ENCODE peak calls at places on chromosomes 16 and 17, in ten cellular contexts. One of them, this sample, is unnamed.

GRCh38 chr16:3480901-3481695 is 14.2 kb downstream of the C16orf90 start:
- DNase-seq in mucosa of descending colon: peak
- DNase-seq in lower lobe of right lung: no peak
- DNase-seq in hepatocyte: no peak
- DNase-seq in body of pancreas: no peak
- DNase-seq in tibial nerve: no peak
- DNase-seq in HFFc6: no peak
- DNase-seq in GM13976: no peak
- DNase-seq in glutamatergic neuron: no peak
- DNase-seq in cardiac fibroblast: no peak
- DNase-seq in this sample: no peak

GRCh38 chr16:85227262-85227923 is 115.1 kb upstream of the CIBAR2 start:
- DNase-seq in mucosa of descending colon: no peak
- DNase-seq in lower lobe of right lung: no peak
- DNase-seq in hepatocyte: no peak
- DNase-seq in body of pancreas: no peak
- DNase-seq in tibial nerve: no peak
- DNase-seq in HFFc6: no peak
- DNase-seq in GM13976: peak
- DNase-seq in glutamatergic neuron: no peak
- DNase-seq in cardiac fibroblast: no peak
- DNase-seq in this sample: no peak

GRCh38 chr16:57946181-57946801 is 24.6 kb downstream of the CNGB1 start:
- DNase-seq in mucosa of descending colon: no peak
- DNase-seq in lower lobe of right lung: no peak
- DNase-seq in hepatocyte: no peak
- DNase-seq in body of pancreas: no peak
- DNase-seq in tibial nerve: no peak
- DNase-seq in HFFc6: no peak
- DNase-seq in GM13976: no peak
- DNase-seq in glutamatergic neuron: peak
- DNase-seq in cardiac fibroblast: no peak
- DNase-seq in this sample: no peak

GRCh38 chr17:74217036-74217725 is 3.8 kb downstream of the TTYH2 start:
- DNase-seq in mucosa of descending colon: no peak
- DNase-seq in lower lobe of right lung: no peak
- DNase-seq in hepatocyte: no peak
- DNase-seq in body of pancreas: no peak
- DNase-seq in tibial nerve: no peak
- DNase-seq in HFFc6: no peak
- DNase-seq in GM13976: no peak
- DNase-seq in glutamatergic neuron: peak
- DNase-seq in cardiac fibroblast: no peak
- DNase-seq in this sample: no peak

GRCh38 chr17:74161501-74161850 is 42.0 kb upstream of the RPL38 start:
- DNase-seq in mucosa of descending colon: no peak
- DNase-seq in lower lobe of right lung: no peak
- DNase-seq in hepatocyte: no peak
- DNase-seq in body of pancreas: no peak
- DNase-seq in tibial nerve: no peak
- DNase-seq in HFFc6: no peak
- DNase-seq in GM13976: no peak
- DNase-seq in glutamatergic neuron: no peak
- DNase-seq in cardiac fibroblast: no peak
- DNase-seq in this sample: no peak

GRCh38 chr16:70635356-70636016 is 10.9 kb upstream of the IL34 start:
- DNase-seq in mucosa of descending colon: no peak
- DNase-seq in lower lobe of right lung: no peak
- DNase-seq in hepatocyte: no peak
- DNase-seq in body of pancreas: no peak
- DNase-seq in tibial nerve: peak
- DNase-seq in HFFc6: peak
- DNase-seq in GM13976: no peak
- DNase-seq in glutamatergic neuron: no peak
- DNase-seq in cardiac fibroblast: peak
- DNase-seq in this sample: peak

GRCh38 chr17:47870042-47870441 is 19.1 kb upstream of the SP6 start:
- DNase-seq in mucosa of descending colon: no peak
- DNase-seq in lower lobe of right lung: no peak
- DNase-seq in hepatocyte: no peak
- DNase-seq in body of pancreas: no peak
- DNase-seq in tibial nerve: no peak
- DNase-seq in HFFc6: no peak
- DNase-seq in GM13976: no peak
- DNase-seq in glutamatergic neuron: no peak
- DNase-seq in cardiac fibroblast: no peak
- DNase-seq in this sample: no peak

GRCh38 chr17:80866050-80866793 is 125.4 kb upstream of the CHMP6 start:
- DNase-seq in mucosa of descending colon: peak
- DNase-seq in lower lobe of right lung: peak
- DNase-seq in hepatocyte: peak
- DNase-seq in body of pancreas: peak
- DNase-seq in tibial nerve: peak
- DNase-seq in HFFc6: peak
- DNase-seq in GM13976: peak
- DNase-seq in glutamatergic neuron: peak
- DNase-seq in cardiac fibroblast: peak
- DNase-seq in this sample: peak

GRCh38 chr17:42617956-42618431 is 8.5 kb downstream of the TUBG1 start:
- DNase-seq in mucosa of descending colon: no peak
- DNase-seq in lower lobe of right lung: no peak
- DNase-seq in hepatocyte: no peak
- DNase-seq in body of pancreas: peak
- DNase-seq in tibial nerve: no peak
- DNase-seq in HFFc6: no peak
- DNase-seq in GM13976: peak
- DNase-seq in glutamatergic neuron: no peak
- DNase-seq in cardiac fibroblast: no peak
- DNase-seq in this sample: no peak

GRCh38 chr16:27685802-27686201 is 135.9 kb downstream of the KATNIP start:
- DNase-seq in mucosa of descending colon: no peak
- DNase-seq in lower lobe of right lung: no peak
- DNase-seq in hepatocyte: no peak
- DNase-seq in body of pancreas: peak
- DNase-seq in tibial nerve: no peak
- DNase-seq in HFFc6: peak
- DNase-seq in GM13976: no peak
- DNase-seq in glutamatergic neuron: no peak
- DNase-seq in cardiac fibroblast: peak
- DNase-seq in this sample: no peak

GRCh38 chr16:64983226-64983625 is 138.6 kb downstream of the CDH11 start:
- DNase-seq in mucosa of descending colon: no peak
- DNase-seq in lower lobe of right lung: no peak
- DNase-seq in hepatocyte: no peak
- DNase-seq in body of pancreas: no peak
- DNase-seq in tibial nerve: no peak
- DNase-seq in HFFc6: no peak
- DNase-seq in GM13976: no peak
- DNase-seq in glutamatergic neuron: no peak
- DNase-seq in cardiac fibroblast: no peak
- DNase-seq in this sample: no peak

GRCh38 chr16:89193021-89193575 is 7.2 kb downstream of the SLC22A31 start:
- DNase-seq in mucosa of descending colon: peak
- DNase-seq in lower lobe of right lung: peak
- DNase-seq in hepatocyte: peak
- DNase-seq in body of pancreas: no peak
- DNase-seq in tibial nerve: no peak
- DNase-seq in HFFc6: no peak
- DNase-seq in GM13976: peak
- DNase-seq in glutamatergic neuron: peak
- DNase-seq in cardiac fibroblast: peak
- DNase-seq in this sample: no peak

GRCh38 chr17:48626470-48627241 is 498 bp upstream of the HOXB9 start:
- DNase-seq in mucosa of descending colon: peak
- DNase-seq in lower lobe of right lung: no peak
- DNase-seq in hepatocyte: peak
- DNase-seq in body of pancreas: no peak
- DNase-seq in tibial nerve: no peak
- DNase-seq in HFFc6: no peak
- DNase-seq in GM13976: peak
- DNase-seq in glutamatergic neuron: no peak
- DNase-seq in cardiac fibroblast: no peak
- DNase-seq in this sample: no peak

GRCh38 chr17:42281571-42282096 is 5.4 kb upstream of the STAT5B start:
- DNase-seq in mucosa of descending colon: no peak
- DNase-seq in lower lobe of right lung: no peak
- DNase-seq in hepatocyte: no peak
- DNase-seq in body of pancreas: peak
- DNase-seq in tibial nerve: no peak
- DNase-seq in HFFc6: no peak
- DNase-seq in GM13976: no peak
- DNase-seq in glutamatergic neuron: no peak
- DNase-seq in cardiac fibroblast: no peak
- DNase-seq in this sample: no peak

DNA sequence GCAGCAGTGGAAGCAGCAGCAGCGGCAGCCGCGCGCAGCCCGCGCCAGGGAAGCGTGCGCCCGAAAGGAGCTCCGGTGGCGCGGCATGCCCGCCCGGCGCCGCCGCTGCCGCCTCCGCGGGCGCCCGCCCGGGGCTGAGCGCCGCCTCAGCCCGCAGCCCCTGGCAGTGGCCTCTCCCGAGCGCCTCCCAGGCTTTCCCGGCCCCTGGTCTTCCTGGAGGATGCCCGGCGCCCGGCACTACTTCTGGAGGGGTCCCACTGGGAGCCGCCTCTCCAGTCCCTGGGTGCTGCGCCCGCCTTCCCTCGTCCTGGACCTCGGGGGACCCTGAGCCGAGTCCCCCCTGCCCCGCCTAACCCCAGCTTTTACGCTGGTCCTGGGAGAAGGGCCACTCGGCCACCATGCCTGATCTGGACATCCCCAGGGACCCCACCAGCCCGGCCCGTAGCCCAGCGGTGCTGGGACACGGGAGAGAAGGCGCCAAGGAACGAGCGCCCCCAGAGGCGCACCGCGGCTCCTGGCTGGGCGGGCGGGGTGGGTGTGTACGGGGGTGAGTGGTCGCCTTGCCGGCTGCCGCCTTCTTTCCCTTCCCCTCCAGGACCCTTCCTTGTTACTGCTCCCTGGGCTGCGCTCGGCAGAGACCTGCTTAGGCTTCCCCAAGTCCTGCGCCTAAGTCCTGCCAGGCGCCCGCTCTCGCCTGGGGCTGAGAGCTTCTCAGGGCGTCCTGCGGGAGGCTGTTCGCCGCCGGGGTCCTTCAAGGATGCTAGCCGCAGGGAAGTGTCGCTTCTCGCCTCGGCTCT is 713 bp downstream of the ASIC2 start:
- DNase-seq in mucosa of descending colon: peak
- DNase-seq in lower lobe of right lung: no peak
- DNase-seq in hepatocyte: peak
- DNase-seq in body of pancreas: no peak
- DNase-seq in tibial nerve: no peak
- DNase-seq in HFFc6: no peak
- DNase-seq in GM13976: peak
- DNase-seq in glutamatergic neuron: peak
- DNase-seq in cardiac fibroblast: no peak
- DNase-seq in this sample: peak
- TF ChIP-seq CTCF in mucosa of descending colon: peak
- TF ChIP-seq CTCF in lower lobe of right lung: peak
- TF ChIP-seq CTCF in hepatocyte: peak
- TF ChIP-seq CTCF in body of pancreas: no peak
- TF ChIP-seq CTCF in tibial nerve: peak
- TF ChIP-seq CTCF in HFFc6: no peak
- TF ChIP-seq CTCF in GM13976: no peak
- TF ChIP-seq CTCF in glutamatergic neuron: peak
- TF ChIP-seq CTCF in cardiac fibroblast: peak
- TF ChIP-seq CTCF in this sample: peak

GRCh38 chr17:22221344-22221743 is 529.0 kb downstream of the KCNJ18 start:
- DNase-seq in mucosa of descending colon: no peak
- DNase-seq in lower lobe of right lung: no peak
- DNase-seq in hepatocyte: no peak
- DNase-seq in body of pancreas: no peak
- DNase-seq in tibial nerve: no peak
- DNase-seq in HFFc6: no peak
- DNase-seq in GM13976: no peak
- DNase-seq in glutamatergic neuron: no peak
- DNase-seq in cardiac fibroblast: no peak
- DNase-seq in this sample: no peak

DNA sequence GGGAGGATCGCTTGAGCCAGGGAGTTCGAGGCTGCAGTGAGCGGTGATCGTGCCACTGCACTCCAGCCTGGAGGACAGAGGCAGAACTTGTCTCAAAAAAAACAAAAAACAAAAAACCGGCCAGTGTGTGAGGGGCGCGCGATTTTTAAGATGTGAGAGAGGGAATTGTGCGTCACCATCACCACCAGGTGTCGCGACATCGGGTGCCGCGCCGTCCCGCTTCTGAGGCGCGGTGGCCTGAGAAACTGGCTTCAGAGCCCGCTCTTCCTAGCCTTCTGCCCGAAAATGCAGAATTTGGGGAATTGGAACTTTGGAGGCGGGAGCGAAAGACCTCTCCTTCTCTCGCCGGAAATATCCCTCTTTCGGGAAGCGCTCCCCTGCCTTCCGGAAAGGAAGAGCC is 524.8 kb downstream of the KCNJ18 start:
- DNase-seq in mucosa of descending colon: no peak
- DNase-seq in lower lobe of right lung: no peak
- DNase-seq in hepatocyte: no peak
- DNase-seq in body of pancreas: no peak
- DNase-seq in tibial nerve: no peak
- DNase-seq in HFFc6: no peak
- DNase-seq in GM13976: no peak
- DNase-seq in glutamatergic neuron: peak
- DNase-seq in cardiac fibroblast: no peak
- DNase-seq in this sample: no peak
- TF ChIP-seq CTCF in mucosa of descending colon: no peak
- TF ChIP-seq CTCF in lower lobe of right lung: no peak
- TF ChIP-seq CTCF in hepatocyte: no peak
- TF ChIP-seq CTCF in body of pancreas: no peak
- TF ChIP-seq CTCF in tibial nerve: no peak
- TF ChIP-seq CTCF in HFFc6: no peak
- TF ChIP-seq CTCF in GM13976: no peak
- TF ChIP-seq CTCF in glutamatergic neuron: peak
- TF ChIP-seq CTCF in cardiac fibroblast: no peak
- TF ChIP-seq CTCF in this sample: no peak

DNA sequence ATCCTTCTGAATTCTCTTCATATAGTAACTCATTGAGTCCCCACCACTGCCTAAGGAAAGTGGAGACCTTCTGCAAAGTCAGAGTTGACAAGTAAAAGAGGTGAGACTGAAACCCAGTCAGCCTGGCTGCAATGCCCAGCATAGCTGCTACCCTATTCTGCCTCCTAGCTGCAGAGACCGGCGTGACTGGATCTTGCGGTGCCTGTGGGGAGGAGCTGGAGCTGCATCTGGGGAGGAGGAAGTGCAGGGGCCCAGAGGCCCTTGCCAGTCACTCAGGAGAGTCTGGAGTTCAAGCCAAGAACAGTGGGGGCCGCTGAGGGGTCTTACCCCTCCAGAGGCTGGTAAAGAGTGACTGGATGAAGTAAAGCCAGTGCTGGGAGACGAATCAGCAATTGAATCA is 35.0 kb upstream of the ZNF423 start:
- DNase-seq in mucosa of descending colon: no peak
- DNase-seq in lower lobe of right lung: no peak
- DNase-seq in hepatocyte: peak
- DNase-seq in body of pancreas: peak
- DNase-seq in tibial nerve: no peak
- DNase-seq in HFFc6: no peak
- DNase-seq in GM13976: no peak
- DNase-seq in glutamatergic neuron: no peak
- DNase-seq in cardiac fibroblast: peak
- DNase-seq in this sample: no peak
- TF ChIP-seq CTCF in mucosa of descending colon: peak
- TF ChIP-seq CTCF in lower lobe of right lung: no peak
- TF ChIP-seq CTCF in hepatocyte: peak
- TF ChIP-seq CTCF in body of pancreas: peak
- TF ChIP-seq CTCF in tibial nerve: no peak
- TF ChIP-seq CTCF in HFFc6: peak
- TF ChIP-seq CTCF in GM13976: no peak
- TF ChIP-seq CTCF in glutamatergic neuron: no peak
- TF ChIP-seq CTCF in cardiac fibroblast: peak
- TF ChIP-seq CTCF in this sample: peak

GRCh38 chr16:68972720-68973119 is 129.4 kb downstream of the TANGO6 start:
- DNase-seq in mucosa of descending colon: no peak
- DNase-seq in lower lobe of right lung: no peak
- DNase-seq in hepatocyte: peak
- DNase-seq in body of pancreas: no peak
- DNase-seq in tibial nerve: no peak
- DNase-seq in HFFc6: peak
- DNase-seq in GM13976: no peak
- DNase-seq in glutamatergic neuron: peak
- DNase-seq in cardiac fibroblast: peak
- DNase-seq in this sample: peak
- TF ChIP-seq CTCF in mucosa of descending colon: no peak
- TF ChIP-seq CTCF in lower lobe of right lung: no peak
- TF ChIP-seq CTCF in hepatocyte: no peak
- TF ChIP-seq CTCF in body of pancreas: no peak
- TF ChIP-seq CTCF in tibial nerve: no peak
- TF ChIP-seq CTCF in HFFc6: peak
- TF ChIP-seq CTCF in GM13976: no peak
- TF ChIP-seq CTCF in glutamatergic neuron: no peak
- TF ChIP-seq CTCF in cardiac fibroblast: peak
- TF ChIP-seq CTCF in this sample: peak

This sample was measured in neural crest cell.